ENCODE peak calls at places on chromosomes 4 and X, in four cellular contexts. F, J, K and P are unnamed samples.
A peak's percentile ranks its signal among the peaks of the same experiment; 100 is the strongest.

GRCh38 chr4:153579410-153579809 is 104.7 kb upstream of the TLR2 start:
- DNase-seq in F (no peak), J (no peak), K (no peak), P (no peak)

GRCh38 chr4:76011700-76012387 is 4.5 kb upstream of the CXCL9 start:
- DNase-seq in F (no peak), J (no peak), K (no peak), P (no peak)

GRCh38 chr4:162458051-162458450 is 294.3 kb upstream of the FSTL5 start:
- DNase-seq in F (no peak), J (no peak), K (no peak), P (no peak)

GRCh38 chrX:153797415-153798015 is 3.0 kb downstream of the SSR4 start:
- DNase-seq in F (no peak), J (no peak), K (no peak), P (no peak)

GRCh38 chr4:17095771-17096170 is 197.3 kb upstream of the LDB2 start:
- DNase-seq in F (no peak), J (no peak), K (no peak), P (no peak)

GRCh38 chr4:48588230-48588943 is 98.3 kb downstream of the ZAR1 start:
- DNase-seq in F (no peak), J (no peak), K (no peak), P (no peak)

GRCh38 chr4:122898370-122899150 is 23.8 kb downstream of the NUDT6 start:
- DNase-seq in F (no peak), J (no peak), K (no peak), P (no peak)

GRCh38 chr4:153655928-153656327 is 28.2 kb upstream of the TLR2 start:
- DNase-seq in F (no peak), J (no peak), K (peak; percentile 53), P (no peak)

GRCh38 chr4:567457-568350 is 8.4 kb downstream of the TMEM271 start:
- DNase-seq in F (no peak), J (no peak), K (no peak), P (no peak)

GRCh38 chr4:119337010-119337409 is 15.1 kb upstream of the FABP2 start:
- DNase-seq in F (no peak), J (no peak), K (no peak), P (no peak)

GRCh38 chr4:26524001-26524400 is 33.7 kb upstream of the CCKAR start:
- DNase-seq in F (no peak), J (no peak), K (no peak), P (no peak)

GRCh38 chr4:60450054-60450453 is 750.1 kb upstream of the ADGRL3 start:
- DNase-seq in F (no peak), J (no peak), K (no peak), P (no peak)

GRCh38 chrX:69215161-69215560 is 49.9 kb upstream of the PJA1 start:
- DNase-seq in F (no peak), J (no peak), K (no peak), P (no peak)

GRCh38 chrX:108034725-108035124 is 10.1 kb upstream of the VSIG1 start:
- DNase-seq in F (no peak), J (no peak), K (no peak), P (no peak)

GRCh38 chrX:108537005-108537404 is 97.4 kb downstream of the COL4A5 start:
- DNase-seq in F (peak; percentile 3), J (peak; percentile 61), K (no peak), P (no peak)

GRCh38 chr4:168666531-168666930 is 169.7 kb downstream of the PALLD start:
- DNase-seq in F (no peak), J (no peak), K (no peak), P (no peak)

GRCh38 chr4:170675568-170676262 is 586.0 kb upstream of the AADAT start:
- DNase-seq in F (no peak), J (no peak), K (no peak), P (no peak)

GRCh38 chr4:155319506-155319905 is 57.3 kb downstream of the MAP9 start:
- DNase-seq in F (no peak), J (no peak), K (no peak), P (no peak)

GRCh38 chrX:889966-890651 is 259.5 kb downstream of the SHOX start:
- DNase-seq in F (no peak), J (no peak), K (no peak), P (no peak)